ENCODE peak calls at places on chromosomes 16 and 17, in four cellular contexts. O is suprapubic skin; Z is activated CD4-positive, alpha-beta T cell treated with anti-CD3 and anti-CD28 coated beads, Interleukin-2, amount 50 U/mL, for 1 hour; P is stimulated activated CD8-positive, alpha-beta memory T cell treated with anti-CD3 and anti-CD28 coated beads, Interleukin-2, amount 100 ng/mL, for 48 hours. V is an unnamed sample.
A peak's percentile ranks its signal among the peaks of the same experiment; 100 is the strongest.

GRCh38 chr17:29588561-29589411 is 662 bp downstream of the GIT1 start:
- DNase-seq in O (no peak), Z (no peak), P (no peak), V (no peak)

GRCh38 chr16:10671729-10672128 is 23.0 kb downstream of the TEKT5 start:
- DNase-seq in O (no peak), Z (no peak), P (no peak), V (no peak)

GRCh38 chr16:21222495-21223337 is 10.8 kb upstream of the ANKS4B start:
- DNase-seq in O (no peak), Z (no peak), P (no peak), V (no peak)

GRCh38 chr17:44350733-44351226 is 5.7 kb downstream of the GRN start:
- DNase-seq in O (no peak), Z (peak; percentile 72), P (peak; percentile 66), V (no peak)

GRCh38 chr16:57670206-57670605 is 2.1 kb downstream of the ADGRG3 start:
- DNase-seq in O (no peak), Z (no peak), P (no peak), V (no peak)

GRCh38 chr16:75486666-75487313 is 8.5 kb downstream of the CHST6 start:
- DNase-seq in O (no peak), Z (no peak), P (no peak), V (no peak)

GRCh38 chr16:89827383-89828198 is 684 bp upstream of the SPIRE2 start:
- DNase-seq in O (no peak), Z (no peak), P (no peak), V (no peak)

GRCh38 chr16:68282064-68282452 is 17.7 kb downstream of the SLC7A6 start:
- DNase-seq in O (no peak), Z (no peak), P (no peak), V (no peak)

GRCh38 chr16:24609417-24609739 is 70.0 kb downstream of the RBBP6 start:
- DNase-seq in O (no peak), Z (no peak), P (no peak), V (no peak)

GRCh38 chr17:83202002-83203000 is 122.9 kb downstream of the METRNL start:
- DNase-seq in O (peak; percentile 64), Z (no peak), P (no peak), V (no peak)

GRCh38 chr17:28552201-28552999 is at the start of gene UNC119:
- DNase-seq in O (peak; percentile 69), Z (peak; percentile 74), P (peak; percentile 74), V (no peak)

GRCh38 chr16:88865310-88865709 is 1.1 kb downstream of the PABPN1L start:
- DNase-seq in O (no peak), Z (no peak), P (no peak), V (no peak)

GRCh38 chr16:27316038-27316680 is 2.4 kb downstream of the IL4R start:
- DNase-seq in O (peak; percentile 57), Z (no peak), P (no peak), V (no peak)

GRCh38 chr17:40588557-40588956 is 23.3 kb upstream of the CCR7 start:
- DNase-seq in O (no peak), Z (no peak), P (no peak), V (no peak)

GRCh38 chr17:33862772-33863602 is 392.1 kb upstream of the CCL2 start:
- DNase-seq in O (no peak), Z (no peak), P (no peak), V (no peak)

GRCh38 chr16:84245933-84246678 is 6.3 kb upstream of the KCNG4 start:
- DNase-seq in O (no peak), Z (no peak), P (no peak), V (no peak)

GRCh38 chr17:21033350-21033749 is 9.5 kb downstream of the USP22 start:
- DNase-seq in O (no peak), Z (no peak), P (no peak), V (no peak)

GRCh38 chr16:1917056-1917664 is 1.1 kb downstream of the HS3ST6 start:
- DNase-seq in O (no peak), Z (no peak), P (no peak), V (no peak)

GRCh38 chr16:56191807-56192643 is 736 bp downstream of the GNAO1 start:
- DNase-seq in O (no peak), Z (no peak), P (no peak), V (no peak)

GRCh38 chr17:40558300-40558584 is 7.0 kb downstream of the CCR7 start:
- DNase-seq in O (no peak), Z (no peak), P (no peak), V (no peak)

GRCh38 chr17:78128616-78129384 is at the start of gene TMC6:
- DNase-seq in O (peak; percentile 70), Z (peak; percentile 69), P (no peak), V (no peak)

GRCh38 chr17:43784068-43784467 is 3.8 kb downstream of the CFAP97D1 start:
- DNase-seq in O (no peak), Z (no peak), P (no peak), V (no peak)

GRCh38 chr16:87202346-87202745 is 114.8 kb downstream of the C16orf95 start:
- DNase-seq in O (no peak), Z (no peak), P (no peak), V (no peak)

GRCh38 chr16:49337814-49338350 is 35.7 kb upstream of the C16orf78 start:
- DNase-seq in O (no peak), Z (no peak), P (no peak), V (no peak)